ENCODE peak calls at places on chromosome X, in six cellular contexts. F, V, H, S, O and D are unnamed samples.
A peak's percentile ranks its signal among the peaks of the same experiment; 100 is the strongest.

GRCh38 chrX:108313662-108314061 is 124.6 kb downstream of the COL4A6 start:
- DNase-seq in F (no peak), O (peak; percentile 19), S (no peak), V (peak; percentile 51), H (no peak), D (no peak)

GRCh38 chrX:135112096-135112729 is 8.1 kb downstream of the ETDB start:
- DNase-seq in O (peak; percentile 14), F (peak; percentile 32), S (no peak), H (peak; percentile 33), V (peak; percentile 4), D (peak; percentile 43)

GRCh38 chrX:25012433-25012735 is 3.4 kb downstream of the ARX start:
- DNase-seq in H (peak; percentile 42), V (no peak), S (no peak), F (no peak), O (no peak), D (no peak)

GRCh38 chrX:119272882-119273806 is 37.1 kb downstream of the PGRMC1 start:
- DNase-seq in V (peak; percentile 48), H (peak; percentile 27), O (no peak), S (no peak), F (no peak), D (no peak)

GRCh38 chrX:129654652-129655546 is at the start of gene APLN:
- DNase-seq in V (peak; percentile 46), O (no peak), S (no peak), F (no peak), H (peak; percentile 80), D (peak; percentile 44)

GRCh38 chrX:132744470-132744869 is 214.0 kb downstream of the HS6ST2 start:
- DNase-seq in O (no peak), S (no peak), V (no peak), H (no peak), F (no peak), D (no peak)

GRCh38 chrX:155997436-155997835 is at the start of gene IL9R:
- DNase-seq in F (no peak), V (no peak), O (no peak), S (no peak), H (no peak), D (peak; percentile 75)

GRCh38 chrX:131366387-131366786 is 77.3 kb upstream of the IGSF1 start:
- DNase-seq in S (no peak), F (no peak), H (no peak), O (peak; percentile 1), V (no peak), D (no peak)

GRCh38 chrX:2693526-2694002 is 2.5 kb downstream of the CD99 start:
- DNase-seq in F (no peak), S (no peak), V (no peak), O (no peak), H (no peak), D (no peak)

GRCh38 chrX:136728393-136728792 is 52.3 kb downstream of the ARHGEF6 start:
- DNase-seq in S (no peak), F (no peak), H (no peak), O (no peak), V (no peak), D (no peak)

GRCh38 chrX:10045327-10046000 is 78.3 kb downstream of the CLDN34 start:
- DNase-seq in V (no peak), S (no peak), O (no peak), H (no peak), F (no peak), D (no peak)

GRCh38 chrX:12463052-12463451 is 324.8 kb downstream of the FRMPD4 start:
- DNase-seq in V (no peak), F (no peak), S (no peak), O (no peak), H (no peak), D (no peak)

GRCh38 chrX:21991504-21991903 is 40.6 kb upstream of the PHEX start:
- DNase-seq in V (no peak), S (no peak), O (no peak), F (no peak), H (no peak), D (no peak)

GRCh38 chrX:103149652-103150051 is 56.7 kb upstream of the NXF3 start:
- DNase-seq in O (no peak), S (no peak), F (no peak), V (no peak), H (no peak), D (no peak)

GRCh38 chrX:103151799-103152198 is 58.9 kb upstream of the NXF3 start:
- DNase-seq in V (no peak), O (no peak), S (no peak), H (no peak), F (no peak), D (no peak)

GRCh38 chrX:103153661-103154060 is 60.7 kb upstream of the NXF3 start:
- DNase-seq in V (no peak), F (no peak), H (no peak), O (no peak), S (no peak), D (no peak)

DNA sequence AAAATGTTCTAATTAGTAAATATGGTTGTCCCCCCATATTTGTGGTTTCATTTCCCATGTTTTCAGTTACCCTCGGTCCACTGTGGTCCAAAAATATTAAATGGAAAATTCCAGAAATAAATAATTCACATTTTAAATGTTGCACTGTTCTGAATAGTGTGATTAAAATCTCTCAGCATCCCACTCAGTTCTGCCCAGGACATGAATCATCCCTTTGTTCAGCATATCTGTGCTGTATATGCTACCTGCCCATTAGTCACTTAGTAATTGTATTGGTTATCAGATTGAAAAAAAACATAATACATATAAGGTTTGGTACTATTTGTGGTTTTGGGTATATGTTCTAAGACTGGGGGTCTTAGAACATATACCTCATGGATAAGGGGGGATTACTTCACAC is 55.1 kb upstream of the NXF3 start:
- DNase-seq in H (no peak), F (no peak), O (no peak), V (no peak), S (no peak), D (no peak)
- H3K4me2 ChIP-seq in H (no peak overlapping the region), F (no peak overlapping the region), O (no peak overlapping the region), V (no peak overlapping the region), S (no peak overlapping the region), D (no peak overlapping the region)

DNA sequence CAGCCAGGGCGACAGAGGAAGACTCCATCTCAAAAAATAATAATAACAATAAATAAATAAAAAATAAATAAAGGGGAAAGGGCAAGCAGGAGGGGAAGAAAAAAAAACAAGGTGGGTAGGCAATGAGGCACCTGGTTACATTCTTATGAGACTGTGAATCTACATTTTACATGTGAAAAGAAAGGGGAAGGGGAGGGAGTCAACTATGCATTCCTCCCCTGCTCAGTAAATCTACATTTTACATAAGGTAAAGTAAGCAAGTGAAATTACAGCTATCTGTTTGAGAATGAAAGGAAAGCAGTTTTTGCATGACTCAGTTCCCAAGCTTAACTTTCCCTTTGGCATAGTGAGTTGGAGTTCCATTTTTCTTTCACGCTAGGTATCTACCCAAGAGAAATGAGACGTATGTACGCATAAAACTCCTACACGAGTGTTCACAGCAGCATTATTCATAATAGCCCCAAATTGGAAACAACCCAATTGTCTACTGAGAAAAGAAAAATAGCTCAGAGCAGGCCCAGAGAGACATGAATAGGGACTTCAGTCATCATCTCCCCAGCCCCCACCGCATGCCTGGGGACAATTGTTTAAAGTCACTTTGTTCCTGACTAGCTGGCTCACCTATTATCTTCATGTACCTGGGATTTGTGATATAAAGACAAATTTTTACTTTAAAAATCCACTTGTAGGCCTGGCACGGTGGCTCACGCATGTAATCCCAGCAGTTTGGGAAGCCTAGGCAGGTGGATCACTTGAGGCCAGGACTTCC is 52.4 kb downstream of the DDX3X start:
- DNase-seq in S (no peak), V (peak; percentile 55), F (no peak), O (no peak), H (no peak), D (no peak)
- H3K4me2 ChIP-seq in S (no peak overlapping the region), V (no peak overlapping the region), F (no peak overlapping the region), O (no peak overlapping the region), H (no peak overlapping the region), D (no peak overlapping the region)

GRCh38 chrX:926991-927390 is 285.5 kb downstream of the CRLF2 start:
- DNase-seq in H (no peak), F (no peak), O (no peak), S (no peak), V (no peak), D (no peak)

GRCh38 chrX:925652-926061 is 286.8 kb downstream of the CRLF2 start:
- DNase-seq in V (no peak), F (no peak), O (no peak), H (no peak), S (no peak), D (no peak)

GRCh38 chrX:928606-929005 is 283.8 kb downstream of the CRLF2 start:
- DNase-seq in S (no peak), O (no peak), V (no peak), F (no peak), H (no peak), D (no peak)

GRCh38 chrX:926070-926469 is 286.4 kb downstream of the CRLF2 start:
- DNase-seq in V (no peak), O (no peak), F (no peak), S (no peak), H (no peak), D (no peak)

GRCh38 chrX:925094-925493 is 287.4 kb downstream of the CRLF2 start:
- DNase-seq in V (no peak), F (no peak), O (no peak), H (no peak), S (no peak), D (no peak)
- H3K4me2 ChIP-seq in V (no peak overlapping the region), F (no peak overlapping the region), O (no peak overlapping the region), H (no peak overlapping the region), S (no peak overlapping the region), D (no peak overlapping the region)

DNA sequence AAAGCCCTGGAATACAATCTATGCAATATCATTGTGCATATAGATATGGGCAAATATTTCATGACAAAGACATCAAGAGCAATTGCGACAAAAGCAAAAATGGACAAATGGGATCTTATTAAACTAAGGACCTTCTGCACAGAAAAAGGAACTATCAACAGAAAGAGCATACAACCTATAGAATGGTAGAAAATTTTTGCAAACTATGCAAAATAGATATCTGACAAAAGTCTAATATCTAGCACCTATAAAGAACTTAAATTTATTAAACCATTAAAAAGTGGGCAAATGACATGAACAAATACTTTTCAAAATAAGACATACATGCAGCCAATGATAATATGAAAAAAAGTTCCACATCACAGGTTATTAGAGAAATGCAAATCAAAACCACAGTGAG is 312.9 kb downstream of the GLUD2 start:
- DNase-seq in V (no peak), O (no peak), F (no peak), S (no peak), H (no peak), D (no peak)
- H3K4me2 ChIP-seq in V (no peak overlapping the region), O (no peak overlapping the region), F (no peak overlapping the region), S (no peak overlapping the region), H (no peak overlapping the region), D (no peak overlapping the region)

GRCh38 chrX:23821847-23822246 is 38.9 kb downstream of the SAT1 start:
- DNase-seq in S (no peak), F (no peak), V (no peak), H (no peak), O (no peak), D (no peak)
- H3K4me2 ChIP-seq in S (no peak overlapping the region), F (no peak overlapping the region), V (no peak overlapping the region), H (no peak overlapping the region), O (peak overlapping the region; percentile 58), D (no peak overlapping the region)